ENCODE peak calls at places on chromosomes 11 and 22, in six cellular contexts. H is A172; T is left colon; B is fibroblast of pulmonary artery; J is stimulated activated CD4-positive, alpha-beta T cell treated with anti-CD3 and anti-CD28 coated beads, TNF-alpha, amount 100 ng/mL, for 1 hour; L is nephron progenitor cell. P is an unnamed sample.

GRCh38 chr11:72491001-72491400 is 56.7 kb upstream of the CLPB start:
- DNase-seq in L (no peak), J (no peak), T (no peak), H (no peak), B (peak), P (no peak)

GRCh38 chr22:43884600-43885318 is 7.1 kb downstream of the PNPLA5 start:
- DNase-seq in L (peak), B (peak), J (no peak), T (no peak), H (no peak), P (no peak)

GRCh38 chr11:79762271-79762935 is 321.6 kb upstream of the TENM4 start:
- DNase-seq in B (no peak), H (peak), J (no peak), L (no peak), T (no peak), P (no peak)

GRCh38 chr22:28207281-28208030 is 288.4 kb upstream of the PITPNB start:
- DNase-seq in H (no peak), J (no peak), L (no peak), B (peak), T (no peak), P (no peak)

GRCh38 chr22:20464096-20464614 is 26.5 kb upstream of the SCARF2 start:
- DNase-seq in L (no peak), H (no peak), B (no peak), T (no peak), J (peak), P (peak)

GRCh38 chr22:40289991-40290459 is 56.3 kb upstream of the ADSL start:
- DNase-seq in T (no peak), H (peak), B (no peak), L (no peak), J (peak), P (peak)

GRCh38 chr11:118318112-118319030 is 13.8 kb downstream of the CD3E start:
- DNase-seq in L (no peak), J (no peak), H (no peak), B (no peak), T (no peak), P (no peak)

GRCh38 chr11:60193687-60194433 is 11.0 kb upstream of the MS4A6A start:
- DNase-seq in T (no peak), H (peak), B (peak), J (no peak), L (peak), P (no peak)

GRCh38 chr11:103547009-103547408 is 437.8 kb downstream of the DYNC2H1 start:
- DNase-seq in B (no peak), H (no peak), L (no peak), T (no peak), J (no peak), P (no peak)

GRCh38 chr11:130827697-130828377 is 88.4 kb downstream of the SNX19 start:
- DNase-seq in T (peak), H (peak), J (no peak), L (peak), B (peak), P (no peak)

GRCh38 chr11:35927067-35927466 is 16.8 kb upstream of the LDLRAD3 start:
- DNase-seq in L (no peak), J (no peak), B (no peak), H (no peak), T (no peak), P (no peak)